ENCODE peak calls at places on chromosome 20, in six cellular contexts. J is adrenal gland; W is psoas muscle; D is mammary epithelial cell; Q is CD8-positive, alpha-beta T cell; O is SK-N-SH. E is an unnamed sample. For H3K36me3, the result is how much of the 10 kb centered on the place peaks cover.

GRCh38 chr20:17505664-17506517 is 25.3 kb downstream of the BFSP1 start:
- DNase-seq in J (no peak), W (no peak), O (no peak), Q (no peak), D (peak), E (no peak)

GRCh38 chr20:37980876-37981275 is 52.4 kb downstream of the TTI1 start:
- DNase-seq in W (no peak), Q (no peak), D (no peak), O (no peak), J (no peak), E (no peak)

GRCh38 chr20:17320456-17320855 is 93.6 kb downstream of the PCSK2 start:
- DNase-seq in Q (no peak), J (no peak), O (no peak), D (no peak), W (no peak), E (no peak)

GRCh38 chr20:63653041-63653973 is at the start of gene STMN3:
- DNase-seq in D (peak), W (peak), O (peak), J (peak), Q (peak), E (peak)

GRCh38 chr20:36604952-36605308 is 649 bp upstream of the RAB5IF start:
- DNase-seq in O (peak), Q (peak), J (peak), D (no peak), W (peak), E (peak)

GRCh38 chr20:45406260-45407066 is 1.6 kb upstream of the DBNDD2 start:
- DNase-seq in Q (no peak), W (peak), O (peak), D (peak), J (peak), E (peak)

GRCh38 chr20:42179768-42180167 is 561.6 kb upstream of the CHD6 start:
- DNase-seq in D (no peak), Q (no peak), J (no peak), W (no peak), O (no peak), E (no peak)

GRCh38 chr20:60095456-60095855 is 137.2 kb downstream of the CDH26 start:
- DNase-seq in J (no peak), Q (no peak), O (no peak), D (no peak), W (no peak), E (no peak)

GRCh38 chr20:13778827-13779226 is 5.9 kb downstream of the ESF1 start:
- DNase-seq in J (no peak), W (no peak), Q (no peak), O (no peak), D (no peak), E (no peak)

GRCh38 chr20:45288376-45288775 is 18.3 kb upstream of the RBPJL start:
- DNase-seq in Q (no peak), O (no peak), W (no peak), D (no peak), J (peak), E (no peak)

GRCh38 chr20:5230544-5230943 is 86.2 kb downstream of the PROKR2 start:
- DNase-seq in W (no peak), D (no peak), O (no peak), Q (no peak), J (no peak), E (no peak)

GRCh38 chr20:5234158-5234557 is 82.6 kb downstream of the PROKR2 start:
- DNase-seq in W (no peak), Q (no peak), J (no peak), O (no peak), D (no peak), E (no peak)

GRCh38 chr20:5234978-5235377 is 81.8 kb downstream of the PROKR2 start:
- DNase-seq in D (no peak), W (no peak), Q (no peak), J (no peak), O (no peak), E (no peak)
- TF ChIP-seq CTCF in D (no peak), W (no peak), Q (no peak), J (no peak), O (no peak), E (no peak)

GRCh38 chr20:50865114-50865513 is 66.1 kb downstream of the ADNP start:
- DNase-seq in Q (no peak), O (no peak), W (no peak), D (no peak), J (no peak), E (no peak)
- H3K36me3 ChIP-seq in Q (under half), O (under half), W (under half), D (under half), J (under half), E (under half)

DNA sequence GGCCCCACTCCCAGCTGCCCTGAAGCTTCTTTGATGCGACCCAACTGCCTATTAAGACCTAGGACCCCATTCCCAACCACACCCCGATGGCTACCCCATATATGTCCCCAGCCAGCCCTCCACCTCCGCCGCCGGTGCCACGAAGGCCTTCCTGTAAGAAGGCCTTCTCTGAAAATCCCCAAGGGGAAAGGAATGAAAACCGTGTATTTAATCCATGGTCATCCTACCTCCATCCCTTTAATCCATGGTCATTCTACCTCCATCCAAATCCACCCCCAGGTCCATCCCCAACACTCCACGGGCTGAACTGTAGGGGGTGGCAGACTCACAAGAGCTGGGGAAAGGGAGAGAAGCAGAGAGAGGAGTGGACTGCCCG is 545 bp upstream of the VSX1 start:
- DNase-seq in W (no peak), D (no peak), J (no peak), Q (no peak), O (peak), E (no peak)
- TF ChIP-seq CTCF in W (no peak), D (no peak), J (no peak), Q (no peak), O (no peak), E (no peak)

GRCh38 chr20:23370274-23370673 is 8.3 kb downstream of the GZF1 start:
- DNase-seq in O (no peak), D (no peak), W (no peak), Q (no peak), J (no peak), E (no peak)
- H3K36me3 ChIP-seq in O (half or more), D (under half), W (under half), Q (under half), J (under half), E (under half)

GRCh38 chr20:50569864-50570836 is 60.0 kb downstream of the PTPN1 start:
- DNase-seq in J (peak), Q (no peak), O (no peak), D (no peak), W (no peak), E (no peak)
- TF ChIP-seq CTCF in J (peak), Q (no peak), O (peak), D (no peak), W (no peak), E (no peak)

DNA sequence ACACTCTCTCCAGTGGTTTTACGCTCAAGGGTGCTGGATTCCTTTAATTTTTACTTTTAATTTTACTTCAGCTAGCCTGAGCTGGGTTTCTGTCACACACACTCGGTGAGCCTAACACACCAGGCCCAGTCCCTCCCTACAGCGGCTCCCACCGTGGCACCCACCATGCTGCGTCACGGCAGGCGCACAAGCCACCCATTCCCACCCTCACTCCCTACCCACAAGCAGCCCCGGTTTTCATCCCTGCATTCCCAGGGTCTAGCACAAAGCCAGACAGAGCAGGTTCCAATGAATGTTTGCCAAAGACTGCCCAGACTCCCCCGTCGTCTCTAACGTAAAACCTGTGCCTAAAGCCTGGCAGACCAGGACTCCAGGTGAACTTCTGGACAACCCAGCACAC is 50.3 kb downstream of the MYH7B start:
- DNase-seq in J (peak), Q (no peak), O (no peak), D (no peak), W (peak), E (peak)
- H3K36me3 ChIP-seq in J (under half), Q (half or more), O (half or more), D (under half), W (under half), E (under half)

GRCh38 chr20:47524385-47524784 is 22.7 kb downstream of the NCOA3 start:
- DNase-seq in J (no peak), O (no peak), D (no peak), Q (no peak), W (no peak), E (no peak)

GRCh38 chr20:47515843-47516242 is 14.2 kb downstream of the NCOA3 start:
- DNase-seq in O (no peak), D (no peak), J (no peak), W (no peak), Q (no peak), E (no peak)

GRCh38 chr20:47527004-47527800 is 25.5 kb downstream of the NCOA3 start:
- DNase-seq in J (no peak), D (no peak), Q (no peak), O (no peak), W (no peak), E (no peak)

GRCh38 chr20:47521059-47521808 is 19.5 kb downstream of the NCOA3 start:
- DNase-seq in O (no peak), J (no peak), Q (no peak), D (peak), W (no peak), E (no peak)
- TF ChIP-seq CTCF in O (peak), J (no peak), Q (no peak), D (no peak), W (no peak), E (no peak)